ENCODE peak calls at places on chromosomes 2 and 18, in four cellular contexts. One of them, this sample, is unnamed.
A peak's percentile ranks its signal among the peaks of the same experiment; 100 is the strongest.

GRCh38 chr2:183079335-183079775 is 808 bp downstream of the DUSP19 start:
- DNase-seq in brain microvascular endothelial cell: peak; percentile 35
- DNase-seq in PC-9: no peak
- DNase-seq in coronary artery: no peak
- DNase-seq in this sample: no peak

GRCh38 chr2:193141-193552 is 70.7 kb downstream of the SH3YL1 start:
- DNase-seq in coronary artery: no peak
- DNase-seq in brain microvascular endothelial cell: no peak
- DNase-seq in PC-9: no peak
- DNase-seq in this sample: no peak

GRCh38 chr2:158729873-158730620 is 65.1 kb upstream of the DAPL1 start:
- DNase-seq in brain microvascular endothelial cell: no peak
- DNase-seq in PC-9: no peak
- DNase-seq in coronary artery: no peak
- DNase-seq in this sample: no peak

GRCh38 chr18:42231796-42232195 is 276.8 kb downstream of the PIK3C3 start:
- DNase-seq in coronary artery: no peak
- DNase-seq in PC-9: no peak
- DNase-seq in brain microvascular endothelial cell: no peak
- DNase-seq in this sample: no peak

GRCh38 chr2:240293865-240294461 is 141.5 kb upstream of the GPC1 start:
- DNase-seq in brain microvascular endothelial cell: no peak
- DNase-seq in coronary artery: peak; percentile 56
- DNase-seq in PC-9: no peak
- DNase-seq in this sample: no peak

GRCh38 chr2:112879491-112880041 is 31.4 kb upstream of the IL37 start:
- DNase-seq in PC-9: no peak
- DNase-seq in coronary artery: no peak
- DNase-seq in brain microvascular endothelial cell: no peak
- DNase-seq in this sample: no peak

GRCh38 chr2:150403457-150403856 is 84.0 kb downstream of the RND3 start:
- DNase-seq in coronary artery: no peak
- DNase-seq in PC-9: no peak
- DNase-seq in brain microvascular endothelial cell: no peak
- DNase-seq in this sample: no peak

GRCh38 chr2:160241251-160242137 is 41.4 kb upstream of the ITGB6 start:
- DNase-seq in PC-9: peak; percentile 71
- DNase-seq in brain microvascular endothelial cell: peak; percentile 90
- DNase-seq in coronary artery: no peak
- DNase-seq in this sample: peak; percentile 90

GRCh38 chr2:45450633-45451032 is 160.4 kb downstream of the SRBD1 start:
- DNase-seq in brain microvascular endothelial cell: no peak
- DNase-seq in coronary artery: no peak
- DNase-seq in PC-9: no peak
- DNase-seq in this sample: no peak

GRCh38 chr2:107760620-107761019 is 66.1 kb upstream of the RGPD4 start:
- DNase-seq in brain microvascular endothelial cell: no peak
- DNase-seq in PC-9: no peak
- DNase-seq in coronary artery: no peak
- DNase-seq in this sample: no peak

GRCh38 chr2:192373244-192373643 is 178.5 kb upstream of the TMEFF2 start:
- DNase-seq in coronary artery: no peak
- DNase-seq in PC-9: no peak
- DNase-seq in brain microvascular endothelial cell: no peak
- DNase-seq in this sample: no peak

GRCh38 chr18:57534535-57534934 is 52.0 kb downstream of the FECH start:
- DNase-seq in PC-9: no peak
- DNase-seq in brain microvascular endothelial cell: no peak
- DNase-seq in coronary artery: no peak
- DNase-seq in this sample: no peak

GRCh38 chr18:43507842-43508481 is 230.7 kb upstream of the SYT4 start:
- DNase-seq in coronary artery: no peak
- DNase-seq in brain microvascular endothelial cell: no peak
- DNase-seq in PC-9: no peak
- DNase-seq in this sample: no peak

GRCh38 chr2:88724643-88725332 is 33.3 kb downstream of the RPIA start:
- DNase-seq in PC-9: no peak
- DNase-seq in coronary artery: no peak
- DNase-seq in brain microvascular endothelial cell: no peak
- DNase-seq in this sample: no peak

GRCh38 chr2:128305555-128306080 is 13.1 kb downstream of the HS6ST1 start:
- DNase-seq in PC-9: no peak
- DNase-seq in brain microvascular endothelial cell: no peak
- DNase-seq in coronary artery: no peak
- DNase-seq in this sample: no peak

GRCh38 chr18:57959278-57959677 is 84.7 kb upstream of the NEDD4L start:
- DNase-seq in coronary artery: no peak
- DNase-seq in brain microvascular endothelial cell: peak; percentile 57
- DNase-seq in PC-9: peak; percentile 2
- DNase-seq in this sample: peak; percentile 52

GRCh38 chr2:68178432-68178831 is 20.7 kb downstream of the PNO1 start:
- DNase-seq in coronary artery: no peak
- DNase-seq in brain microvascular endothelial cell: no peak
- DNase-seq in PC-9: no peak
- DNase-seq in this sample: no peak

GRCh38 chr18:58856881-58857280 is 7.8 kb upstream of the ZNF532 start:
- DNase-seq in brain microvascular endothelial cell: no peak
- DNase-seq in coronary artery: no peak
- DNase-seq in PC-9: no peak
- DNase-seq in this sample: no peak

GRCh38 chr18:61602836-61603235 is 269.6 kb downstream of the CDH20 start:
- DNase-seq in coronary artery: no peak
- DNase-seq in PC-9: no peak
- DNase-seq in brain microvascular endothelial cell: peak; percentile 40
- DNase-seq in this sample: no peak

GRCh38 chr2:85324639-85325465 is 2.9 kb downstream of the TGOLN2 start:
- DNase-seq in brain microvascular endothelial cell: no peak
- DNase-seq in coronary artery: no peak
- DNase-seq in PC-9: no peak
- DNase-seq in this sample: no peak

GRCh38 chr18:79579807-79580480 is 99.7 kb upstream of the CTDP1 start:
- DNase-seq in PC-9: no peak
- DNase-seq in coronary artery: peak; percentile 65
- DNase-seq in brain microvascular endothelial cell: no peak
- DNase-seq in this sample: no peak

GRCh38 chr18:76452357-76452756 is 42.7 kb downstream of the ZNF516 start:
- DNase-seq in brain microvascular endothelial cell: peak; percentile 56
- DNase-seq in coronary artery: no peak
- DNase-seq in PC-9: no peak
- DNase-seq in this sample: no peak

GRCh38 chr2:145593991-145594702 is 1074.2 kb upstream of the ZEB2 start:
- DNase-seq in PC-9: peak; percentile 51
- DNase-seq in brain microvascular endothelial cell: peak; percentile 95
- DNase-seq in coronary artery: no peak
- DNase-seq in this sample: no peak
- H3K27ac ChIP-seq in PC-9: peak overlapping the region; percentile 28
- H3K27ac ChIP-seq in brain microvascular endothelial cell: peak overlapping the region; percentile 80
- H3K27ac ChIP-seq in coronary artery: no peak overlapping the region
- H3K27ac ChIP-seq in this sample: no peak overlapping the region

DNA sequence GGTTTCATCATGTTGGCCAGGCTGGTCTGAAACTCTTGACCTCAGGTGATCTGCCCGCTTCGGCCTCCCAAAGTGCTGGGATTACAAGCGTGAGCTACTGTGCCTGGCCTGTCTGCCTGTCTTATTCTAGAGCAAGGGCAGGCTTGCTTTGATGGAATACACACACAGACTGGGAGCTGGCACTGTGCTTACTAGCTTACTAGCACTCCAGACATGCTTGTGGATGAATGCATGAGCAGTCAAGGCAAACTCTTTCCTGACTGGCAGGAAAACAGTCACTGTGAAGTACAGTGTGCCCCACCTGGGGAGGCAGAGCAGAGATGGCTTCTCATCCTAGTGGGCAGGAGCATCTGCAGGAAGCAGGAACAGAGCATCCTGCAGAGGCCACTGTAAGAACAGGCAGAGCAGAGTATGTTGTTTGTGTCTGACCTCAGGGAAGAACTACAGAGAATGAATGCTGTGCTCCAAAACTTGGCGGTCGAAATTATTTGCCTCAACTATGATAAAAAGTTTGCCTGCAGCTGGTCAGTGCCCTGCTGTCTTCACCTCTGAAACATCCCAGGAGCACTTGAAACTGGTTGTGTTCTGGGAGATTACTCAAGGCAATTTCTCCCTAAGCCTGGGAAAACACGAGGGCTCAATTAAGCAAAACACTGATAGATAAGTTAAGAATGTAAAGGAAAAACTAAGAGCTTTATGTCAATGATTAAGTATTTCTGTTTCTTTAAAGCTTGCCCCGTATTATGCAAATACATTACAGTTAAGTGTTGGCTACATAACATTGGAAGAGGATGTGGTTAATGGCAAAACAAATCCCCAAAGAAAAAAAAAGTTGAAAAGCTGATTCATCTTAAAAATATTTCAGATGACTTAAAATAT is 102.4 kb downstream of the VAPA start:
- DNase-seq in coronary artery: no peak
- DNase-seq in PC-9: no peak
- DNase-seq in brain microvascular endothelial cell: peak; percentile 87
- DNase-seq in this sample: no peak
- TF ChIP-seq CTCF in coronary artery: no peak
- TF ChIP-seq CTCF in PC-9: no peak
- TF ChIP-seq CTCF in brain microvascular endothelial cell: peak; percentile 72
- TF ChIP-seq CTCF in this sample: no peak

GRCh38 chr2:30249354-30249753 is 18.0 kb downstream of the LBH start:
- DNase-seq in coronary artery: no peak
- DNase-seq in brain microvascular endothelial cell: no peak
- DNase-seq in PC-9: no peak
- DNase-seq in this sample: no peak
- H3K27ac ChIP-seq in coronary artery: peak overlapping the region; percentile 52
- H3K27ac ChIP-seq in brain microvascular endothelial cell: no peak overlapping the region
- H3K27ac ChIP-seq in PC-9: no peak overlapping the region
- H3K27ac ChIP-seq in this sample: no peak overlapping the region

DNA sequence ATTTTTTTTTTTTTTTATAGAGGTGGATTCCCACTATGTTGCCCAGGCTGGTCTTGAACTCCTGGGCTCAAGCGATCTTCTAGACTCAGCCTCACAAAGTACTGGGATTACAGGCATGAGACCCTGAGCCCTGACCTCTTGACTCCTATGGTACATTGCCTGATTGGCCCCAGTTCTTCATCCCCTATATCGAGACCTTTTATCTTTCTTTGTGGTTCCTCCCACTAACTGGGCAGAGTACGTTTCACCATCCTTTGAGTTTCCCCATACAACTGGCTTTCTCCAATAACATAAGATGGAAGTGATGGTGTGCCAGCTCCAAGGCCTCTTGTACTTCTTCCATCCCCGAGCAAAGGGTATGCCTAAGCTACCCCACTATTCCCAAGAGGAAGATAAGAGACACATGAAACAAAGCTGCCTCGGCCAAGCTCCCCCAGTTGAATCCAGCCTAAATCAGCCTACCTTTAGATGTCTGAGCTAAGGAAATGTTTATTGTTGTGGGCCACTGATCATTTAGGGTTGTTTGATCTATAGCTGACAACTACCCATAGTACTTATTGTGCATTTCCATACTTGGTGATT is 8.3 kb upstream of the TMEM247 start:
- DNase-seq in coronary artery: peak; percentile 43
- DNase-seq in PC-9: no peak
- DNase-seq in brain microvascular endothelial cell: no peak
- DNase-seq in this sample: no peak
- TF ChIP-seq CTCF in coronary artery: no peak
- TF ChIP-seq CTCF in PC-9: no peak
- TF ChIP-seq CTCF in brain microvascular endothelial cell: no peak
- TF ChIP-seq CTCF in this sample: no peak

GRCh38 chr2:195029804-195030654 is 627.0 kb upstream of the SLC39A10 start:
- DNase-seq in coronary artery: no peak
- DNase-seq in PC-9: no peak
- DNase-seq in brain microvascular endothelial cell: no peak
- DNase-seq in this sample: no peak

GRCh38 chr2:195021704-195022513 is 635.1 kb upstream of the SLC39A10 start:
- DNase-seq in brain microvascular endothelial cell: no peak
- DNase-seq in coronary artery: no peak
- DNase-seq in PC-9: no peak
- DNase-seq in this sample: no peak

GRCh38 chr2:195022514-195022842 is 634.5 kb upstream of the SLC39A10 start:
- DNase-seq in PC-9: no peak
- DNase-seq in coronary artery: no peak
- DNase-seq in brain microvascular endothelial cell: no peak
- DNase-seq in this sample: no peak

GRCh38 chr2:195027947-195028346 is 629.1 kb upstream of the SLC39A10 start:
- DNase-seq in PC-9: no peak
- DNase-seq in brain microvascular endothelial cell: no peak
- DNase-seq in coronary artery: no peak
- DNase-seq in this sample: no peak

DNA sequence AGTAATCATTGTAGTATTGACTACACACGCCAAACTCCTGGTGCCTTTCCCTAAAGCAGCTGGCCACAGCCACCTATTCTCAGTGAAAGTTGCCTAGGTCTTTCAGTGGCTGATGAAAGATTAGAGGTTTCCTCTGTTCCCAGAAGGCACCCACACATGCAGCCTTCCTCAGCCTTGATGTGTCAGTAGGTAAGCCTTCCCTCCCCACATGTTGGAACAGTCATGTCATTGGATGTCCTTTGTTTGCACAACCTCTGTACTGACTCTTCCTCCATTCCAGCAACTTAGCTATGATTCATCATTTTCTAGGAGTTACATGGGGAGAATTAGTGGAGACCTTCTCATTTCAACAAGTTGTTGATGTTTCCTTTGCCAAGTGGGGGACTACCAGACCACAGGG is 630.8 kb upstream of the SLC39A10 start:
- DNase-seq in coronary artery: no peak
- DNase-seq in brain microvascular endothelial cell: peak; percentile 2
- DNase-seq in PC-9: no peak
- DNase-seq in this sample: no peak
- H3K27ac ChIP-seq in coronary artery: no peak overlapping the region
- H3K27ac ChIP-seq in brain microvascular endothelial cell: no peak overlapping the region
- H3K27ac ChIP-seq in PC-9: peak overlapping the region; percentile 12
- H3K27ac ChIP-seq in this sample: no peak overlapping the region

DNA sequence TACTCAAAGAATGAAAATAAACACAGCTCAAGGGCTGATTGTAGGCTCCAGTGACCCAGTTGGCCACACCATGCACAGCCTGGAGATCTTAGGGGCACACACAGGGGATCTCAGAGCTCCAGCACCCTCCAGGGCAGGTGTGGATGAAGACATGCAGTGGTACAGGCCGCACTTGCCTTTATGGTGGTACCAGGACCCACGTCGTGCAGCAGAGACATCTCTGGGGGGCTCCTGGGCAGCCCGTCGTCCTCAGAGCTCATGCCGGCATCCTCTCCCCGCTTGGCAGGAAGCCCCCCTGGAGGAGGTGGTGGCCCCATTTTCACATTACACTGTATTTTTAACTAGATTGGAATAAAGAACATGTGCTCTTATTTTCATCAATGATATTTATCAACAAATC is 101.2 kb upstream of the MGAT4A start:
- DNase-seq in PC-9: no peak
- DNase-seq in coronary artery: peak; percentile 64
- DNase-seq in brain microvascular endothelial cell: no peak
- DNase-seq in this sample: no peak
- TF ChIP-seq CTCF in PC-9: no peak
- TF ChIP-seq CTCF in coronary artery: no peak
- TF ChIP-seq CTCF in brain microvascular endothelial cell: no peak
- TF ChIP-seq CTCF in this sample: no peak